ENCODE peak calls at places on chromosomes 6 and 20, in six cellular contexts. One of them, this sample, is unnamed.

GRCh38 chr6:108673153-108673552 is 112.4 kb downstream of the FOXO3 start:
- DNase-seq in H1: no peak
- DNase-seq in K562: no peak
- DNase-seq in HepG2: no peak
- DNase-seq in GM12878: no peak
- DNase-seq in HCT116: no peak
- DNase-seq in this sample: no peak

GRCh38 chr6:164331026-164331425 is 916.5 kb downstream of the QKI start:
- DNase-seq in HepG2: no peak
- DNase-seq in H1: no peak
- DNase-seq in GM12878: no peak
- DNase-seq in HCT116: no peak
- DNase-seq in K562: no peak
- DNase-seq in this sample: peak

GRCh38 chr6:12065321-12066140 is 53.4 kb downstream of the HIVEP1 start:
- DNase-seq in HepG2: no peak
- DNase-seq in K562: no peak
- DNase-seq in GM12878: no peak
- DNase-seq in HCT116: no peak
- DNase-seq in H1: no peak
- DNase-seq in this sample: no peak

GRCh38 chr6:107612762-107613415 is 123.0 kb downstream of the SOBP start:
- DNase-seq in HCT116: no peak
- DNase-seq in K562: no peak
- DNase-seq in GM12878: no peak
- DNase-seq in H1: no peak
- DNase-seq in HepG2: no peak
- DNase-seq in this sample: peak

GRCh38 chr20:52923123-52923543 is 49.0 kb upstream of the TSHZ2 start:
- DNase-seq in H1: peak
- DNase-seq in GM12878: no peak
- DNase-seq in HCT116: no peak
- DNase-seq in K562: no peak
- DNase-seq in HepG2: no peak
- DNase-seq in this sample: no peak

GRCh38 chr6:160139420-160139851 is 17.8 kb downstream of the SLC22A1 start:
- DNase-seq in K562: no peak
- DNase-seq in HepG2: no peak
- DNase-seq in HCT116: no peak
- DNase-seq in H1: no peak
- DNase-seq in GM12878: no peak
- DNase-seq in this sample: no peak

GRCh38 chr6:117547688-117548621 is 54.4 kb downstream of the GOPC start:
- DNase-seq in HepG2: no peak
- DNase-seq in H1: no peak
- DNase-seq in K562: no peak
- DNase-seq in GM12878: no peak
- DNase-seq in HCT116: no peak
- DNase-seq in this sample: peak

GRCh38 chr20:55777641-55778040 is 227.7 kb downstream of the CBLN4 start:
- DNase-seq in K562: no peak
- DNase-seq in GM12878: no peak
- DNase-seq in H1: no peak
- DNase-seq in HCT116: no peak
- DNase-seq in HepG2: no peak
- DNase-seq in this sample: no peak

GRCh38 chr6:62441182-62441581 is 155.2 kb upstream of the KHDRBS2 start:
- DNase-seq in HepG2: no peak
- DNase-seq in HCT116: no peak
- DNase-seq in GM12878: no peak
- DNase-seq in H1: no peak
- DNase-seq in K562: no peak
- DNase-seq in this sample: no peak

GRCh38 chr6:20770776-20771175 is 236.5 kb downstream of the CDKAL1 start:
- DNase-seq in HCT116: no peak
- DNase-seq in HepG2: no peak
- DNase-seq in GM12878: no peak
- DNase-seq in K562: no peak
- DNase-seq in H1: no peak
- DNase-seq in this sample: no peak

GRCh38 chr6:128438311-128438916 is 82.0 kb downstream of the PTPRK start:
- DNase-seq in H1: no peak
- DNase-seq in GM12878: no peak
- DNase-seq in K562: no peak
- DNase-seq in HepG2: no peak
- DNase-seq in HCT116: no peak
- DNase-seq in this sample: peak

GRCh38 chr6:98590957-98591356 is 243.4 kb upstream of the POU3F2 start:
- DNase-seq in HepG2: no peak
- DNase-seq in H1: no peak
- DNase-seq in K562: no peak
- DNase-seq in HCT116: no peak
- DNase-seq in GM12878: no peak
- DNase-seq in this sample: no peak

GRCh38 chr6:21634582-21634981 is 41.0 kb downstream of the SOX4 start:
- DNase-seq in HepG2: peak
- DNase-seq in H1: no peak
- DNase-seq in GM12878: no peak
- DNase-seq in K562: no peak
- DNase-seq in HCT116: no peak
- DNase-seq in this sample: peak

GRCh38 chr6:148530394-148530923 is 187.8 kb downstream of the SASH1 start:
- DNase-seq in GM12878: no peak
- DNase-seq in HepG2: no peak
- DNase-seq in H1: no peak
- DNase-seq in K562: peak
- DNase-seq in HCT116: no peak
- DNase-seq in this sample: peak

GRCh38 chr6:148251286-148251685 is 91.4 kb upstream of the SASH1 start:
- DNase-seq in HCT116: no peak
- DNase-seq in K562: no peak
- DNase-seq in HepG2: peak
- DNase-seq in H1: no peak
- DNase-seq in GM12878: no peak
- DNase-seq in this sample: peak

DNA sequence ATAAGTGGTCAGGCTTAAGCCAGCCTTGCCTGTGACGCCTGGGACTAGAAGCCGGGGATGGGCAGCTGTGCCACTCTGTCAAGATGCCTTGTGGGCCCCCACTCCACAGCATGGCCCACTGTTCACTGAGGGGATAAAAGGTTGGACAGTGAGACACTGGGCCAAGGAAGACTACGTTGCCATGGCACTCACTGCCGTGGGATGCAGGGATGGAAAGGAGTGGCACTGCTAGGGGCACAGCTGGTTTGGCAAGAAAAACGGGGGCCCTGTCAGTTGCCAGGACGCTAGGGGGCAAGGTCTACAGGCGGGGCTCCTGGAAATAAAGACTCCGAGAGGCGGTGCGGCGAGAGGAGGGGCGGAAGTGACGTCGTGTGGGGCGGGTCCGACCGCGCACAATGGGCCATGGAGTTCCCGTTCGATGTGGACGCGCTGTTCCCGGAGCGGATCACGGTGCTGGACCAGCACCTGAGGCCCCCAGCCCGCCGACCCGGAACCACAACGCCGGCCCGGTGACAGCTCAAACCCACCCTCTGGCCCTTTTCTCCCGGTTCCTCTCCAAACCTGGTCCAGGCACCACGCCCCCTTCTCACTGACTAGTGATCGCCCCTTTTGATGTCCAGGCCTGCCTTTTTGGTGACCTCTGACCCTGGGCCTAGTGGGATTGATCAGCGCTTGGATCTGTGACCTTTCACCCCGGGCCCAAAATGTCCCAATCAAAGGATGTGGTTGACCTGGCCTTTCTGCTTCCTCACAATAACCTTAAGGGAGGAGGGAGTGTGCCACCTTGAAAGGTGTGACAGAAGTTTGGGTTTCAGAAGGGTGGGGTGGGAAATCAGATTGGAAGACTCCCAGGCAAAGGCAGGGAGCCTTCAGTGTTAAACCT is at the start of gene ATAT1:
- DNase-seq in HepG2: peak
- DNase-seq in GM12878: peak
- DNase-seq in H1: peak
- DNase-seq in K562: peak
- DNase-seq in HCT116: peak
- DNase-seq in this sample: peak
- TF ChIP-seq POLR2A in HepG2: peak
- TF ChIP-seq POLR2A in GM12878: peak
- TF ChIP-seq POLR2A in H1: peak
- TF ChIP-seq POLR2A in K562: peak
- TF ChIP-seq POLR2A in HCT116: peak
- TF ChIP-seq POLR2A in this sample: peak

GRCh38 chr20:64207641-64208590 is 43.7 kb downstream of the MYT1 start:
- DNase-seq in HepG2: no peak
- DNase-seq in GM12878: no peak
- DNase-seq in HCT116: no peak
- DNase-seq in K562: no peak
- DNase-seq in H1: no peak
- DNase-seq in this sample: no peak

GRCh38 chr20:64209148-64209547 is 44.9 kb downstream of the MYT1 start:
- DNase-seq in HepG2: no peak
- DNase-seq in K562: no peak
- DNase-seq in GM12878: no peak
- DNase-seq in H1: no peak
- DNase-seq in HCT116: no peak
- DNase-seq in this sample: no peak

GRCh38 chr20:64212750-64213149 is 42.8 kb upstream of the PCMTD2 start:
- DNase-seq in H1: no peak
- DNase-seq in GM12878: no peak
- DNase-seq in HepG2: no peak
- DNase-seq in HCT116: no peak
- DNase-seq in K562: no peak
- DNase-seq in this sample: no peak

GRCh38 chr20:64211874-64212658 is 43.5 kb upstream of the PCMTD2 start:
- DNase-seq in HCT116: no peak
- DNase-seq in H1: no peak
- DNase-seq in K562: no peak
- DNase-seq in HepG2: no peak
- DNase-seq in GM12878: no peak
- DNase-seq in this sample: no peak

DNA sequence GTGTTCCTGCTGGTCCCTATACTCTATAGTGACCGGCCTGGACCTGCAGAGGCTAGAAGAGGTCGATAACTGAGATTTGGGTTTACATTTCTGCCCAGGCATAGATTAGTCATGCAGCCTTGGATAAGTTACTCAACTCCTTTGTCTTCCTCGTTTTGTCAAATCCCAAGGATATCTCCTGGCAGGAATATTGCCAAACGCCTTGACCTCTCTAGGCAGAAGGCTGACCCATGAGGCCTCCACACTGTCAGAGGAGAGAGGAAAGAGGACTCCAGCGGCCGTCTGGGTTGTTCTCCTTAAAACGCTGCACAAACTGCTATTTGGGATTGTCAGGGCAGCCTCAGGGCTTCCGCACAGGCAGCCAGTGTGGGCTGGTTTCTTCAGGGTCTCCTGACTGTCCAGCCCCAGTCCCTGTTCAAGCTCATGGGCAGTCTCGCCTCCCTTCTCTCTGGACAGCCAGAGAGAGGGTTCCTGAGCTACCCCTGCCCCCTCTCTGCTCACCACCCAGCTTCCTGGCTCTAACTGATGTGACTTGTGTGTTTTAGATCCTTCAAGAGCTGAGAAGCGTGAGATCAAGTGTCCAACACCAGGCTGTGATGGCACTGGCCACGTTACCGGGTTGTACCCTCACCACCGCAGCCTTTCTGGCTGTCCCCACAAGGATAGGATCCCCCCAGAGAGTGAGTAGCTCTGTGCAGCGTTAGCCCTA is 44.7 kb upstream of the PCMTD2 start:
- DNase-seq in HCT116: no peak
- DNase-seq in H1: no peak
- DNase-seq in GM12878: no peak
- DNase-seq in K562: no peak
- DNase-seq in HepG2: no peak
- DNase-seq in this sample: no peak
- H3K9ac ChIP-seq in HCT116: no peak
- H3K9ac ChIP-seq in H1: no peak
- H3K9ac ChIP-seq in GM12878: no peak
- H3K9ac ChIP-seq in K562: no peak
- H3K9ac ChIP-seq in HepG2: no peak
- H3K9ac ChIP-seq in this sample: no peak

DNA sequence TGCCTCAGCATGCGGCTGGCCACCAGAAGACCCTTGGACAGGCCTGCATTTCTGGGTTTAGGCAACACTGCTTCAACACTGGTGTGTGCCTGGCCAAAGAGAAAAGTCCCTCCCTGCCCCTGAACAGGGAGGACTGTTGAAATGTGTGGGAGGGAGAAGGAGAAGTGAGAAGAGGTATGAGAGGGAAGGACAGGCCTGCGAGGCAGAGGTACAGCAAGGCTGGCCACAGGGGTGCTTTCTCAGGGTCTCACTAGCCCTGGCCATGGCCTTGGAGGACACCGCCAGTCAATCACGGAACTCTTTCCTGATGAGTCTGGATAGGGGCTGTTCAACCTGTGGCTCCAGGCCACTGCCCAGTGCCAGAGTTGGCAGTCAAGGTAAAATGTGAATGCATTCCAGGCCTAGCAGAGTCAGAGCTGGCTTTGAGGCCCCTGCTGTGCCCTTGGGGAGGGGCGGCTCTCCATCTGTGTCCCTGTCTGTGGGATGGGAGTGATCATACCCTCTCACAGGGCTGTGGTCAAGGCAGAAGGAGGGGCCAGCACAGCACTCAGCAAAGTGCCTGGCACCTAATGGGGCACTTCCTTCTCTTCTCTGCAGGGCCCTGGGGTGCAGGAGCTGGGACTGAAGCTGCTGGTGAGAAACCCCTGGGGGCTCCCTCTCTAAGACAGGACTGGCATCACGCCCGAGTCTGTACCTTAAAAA is 43.2 kb upstream of the CDH22 start:
- DNase-seq in H1: no peak
- DNase-seq in HCT116: no peak
- DNase-seq in GM12878: no peak
- DNase-seq in K562: no peak
- DNase-seq in HepG2: no peak
- DNase-seq in this sample: no peak
- TF ChIP-seq POLR2AphosphoS5 in H1: no peak
- TF ChIP-seq POLR2AphosphoS5 in HCT116: no peak
- TF ChIP-seq POLR2AphosphoS5 in GM12878: peak
- TF ChIP-seq POLR2AphosphoS5 in K562: no peak
- TF ChIP-seq POLR2AphosphoS5 in HepG2: no peak
- TF ChIP-seq POLR2AphosphoS5 in this sample: no peak

DNA sequence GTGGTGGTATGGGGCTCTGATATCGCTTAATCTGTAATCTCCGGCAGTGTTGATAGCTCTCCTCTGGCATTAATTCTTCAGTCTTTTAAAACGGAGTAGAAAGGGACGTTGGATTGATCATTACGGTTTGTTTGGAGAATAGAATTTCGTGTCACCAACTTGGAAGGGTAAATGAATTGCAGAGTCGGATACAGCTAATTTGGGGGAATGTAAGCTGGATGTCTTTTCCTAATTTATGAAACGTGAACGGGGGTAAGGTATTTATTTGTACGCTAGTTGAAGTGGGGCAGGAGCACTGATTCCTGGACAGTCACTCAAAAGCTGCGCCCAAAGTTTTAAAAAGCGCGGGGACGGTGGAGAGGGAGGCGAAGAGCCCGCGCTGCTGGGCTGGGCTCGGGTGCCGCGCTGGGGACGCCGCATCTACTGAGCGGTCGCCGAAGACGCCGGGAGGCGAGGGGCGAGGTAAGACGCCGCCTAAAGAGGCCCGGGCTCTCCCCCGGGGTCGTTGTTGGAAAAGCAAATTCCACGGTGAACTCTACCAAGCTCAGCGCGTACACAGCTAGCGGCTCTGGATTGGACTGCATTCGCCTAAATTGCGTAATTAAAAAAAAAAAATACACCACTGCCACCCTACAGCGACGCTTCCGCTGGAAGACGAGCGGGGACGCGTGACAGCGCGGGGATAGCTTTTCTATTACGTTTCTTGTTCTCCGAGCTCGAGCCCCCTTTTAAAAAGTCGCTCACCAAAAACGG is 92.2 kb upstream of the PRDM1 start:
- DNase-seq in H1: no peak
- DNase-seq in K562: no peak
- DNase-seq in GM12878: no peak
- DNase-seq in HepG2: no peak
- DNase-seq in HCT116: no peak
- DNase-seq in this sample: peak
- TF ChIP-seq POLR2A in H1: no peak
- TF ChIP-seq POLR2A in K562: no peak
- TF ChIP-seq POLR2A in GM12878: no peak
- TF ChIP-seq POLR2A in HepG2: no peak
- TF ChIP-seq POLR2A in HCT116: no peak
- TF ChIP-seq POLR2A in this sample: no peak

This sample was measured in endothelial cell of umbilical vein.